ENCODE peak calls at places on chromosomes 4 and X, in eight cellular contexts. N, O, F, X, H, Q, L and W are unnamed samples.

GRCh38 chr4:118557298-118557851 is 127.8 kb upstream of the METTL14 start:
- DNase-seq in N (no peak), O (no peak), F (peak), X (peak), H (peak), Q (no peak), L (no peak), W (peak)

GRCh38 chrX:10259716-10260115 is 102.9 kb downstream of the CLCN4 start:
- DNase-seq in N (no peak), O (no peak), F (peak), X (no peak), H (no peak), Q (no peak), L (no peak), W (no peak)

GRCh38 chr4:150106886-150107285 is 28.6 kb downstream of the DCLK2 start:
- DNase-seq in N (no peak), O (no peak), F (no peak), X (no peak), H (no peak), Q (no peak), L (no peak), W (no peak)

GRCh38 chrX:150293311-150294013 is 69.7 kb upstream of the MAMLD1 start:
- DNase-seq in N (no peak), O (no peak), F (no peak), X (no peak), H (no peak), Q (no peak), L (peak), W (no peak)

GRCh38 chr4:48290146-48290772 is 20.6 kb upstream of the TEC start:
- DNase-seq in N (no peak), O (no peak), F (peak), X (peak), H (peak), Q (no peak), L (no peak), W (no peak)

GRCh38 chrX:21932277-21932996 is 8.1 kb upstream of the SMS start:
- DNase-seq in N (peak), O (no peak), F (peak), X (peak), H (no peak), Q (peak), L (no peak), W (no peak)

GRCh38 chr4:181896609-181897008 is 346.6 kb upstream of the TENM3 start:
- DNase-seq in N (no peak), O (no peak), F (peak), X (no peak), H (no peak), Q (peak), L (no peak), W (no peak)

GRCh38 chrX:39133971-39134370 is 332.7 kb downstream of the MID1IP1 start:
- DNase-seq in N (no peak), O (no peak), F (no peak), X (peak), H (no peak), Q (no peak), L (no peak), W (no peak)

GRCh38 chrX:115068896-115069295 is 51.5 kb upstream of the IL13RA2 start:
- DNase-seq in N (no peak), O (no peak), F (no peak), X (no peak), H (no peak), Q (no peak), L (no peak), W (no peak)

GRCh38 chr4:135382280-135382679 is 1180.7 kb upstream of the PABPC4L start:
- DNase-seq in N (no peak), O (no peak), F (no peak), X (no peak), H (no peak), Q (no peak), L (no peak), W (no peak)

GRCh38 chr4:75249739-75250138 is 264.5 kb downstream of the RCHY1 start:
- DNase-seq in N (no peak), O (no peak), F (no peak), X (no peak), H (no peak), Q (no peak), L (no peak), W (no peak)

GRCh38 chr4:189600598-189601435 is 339.9 kb upstream of the FRG1 start:
- DNase-seq in N (no peak), O (no peak), F (no peak), X (no peak), H (no peak), Q (no peak), L (no peak), W (no peak)

GRCh38 chr4:184142121-184143000 is 75.3 kb downstream of the ENPP6 start:
- DNase-seq in N (no peak), O (peak), F (no peak), X (no peak), H (no peak), Q (no peak), L (no peak), W (no peak)

GRCh38 chr4:89992744-89993143 is 98.1 kb downstream of the MMRN1 start:
- DNase-seq in N (no peak), O (no peak), F (no peak), X (no peak), H (no peak), Q (no peak), L (no peak), W (no peak)

GRCh38 chr4:30429813-30430466 is 290.2 kb upstream of the PCDH7 start:
- DNase-seq in N (no peak), O (no peak), F (peak), X (no peak), H (peak), Q (peak), L (no peak), W (no peak)

GRCh38 chr4:3674479-3674851 is 91.7 kb upstream of the ADRA2C start:
- DNase-seq in N (peak), O (no peak), F (no peak), X (no peak), H (no peak), Q (no peak), L (no peak), W (no peak)

GRCh38 chr4:185838514-185839203 is 26.7 kb upstream of the SORBS2 start:
- DNase-seq in N (no peak), O (no peak), F (no peak), X (no peak), H (no peak), Q (no peak), L (no peak), W (no peak)

GRCh38 chr4:114399085-114399484 is 199.5 kb upstream of the UGT8 start:
- DNase-seq in N (no peak), O (no peak), F (no peak), X (no peak), H (no peak), Q (no peak), L (no peak), W (no peak)

GRCh38 chr4:133320576-133321170 is 171.6 kb downstream of the PCDH10 start:
- DNase-seq in N (no peak), O (no peak), F (peak), X (peak), H (peak), Q (no peak), L (no peak), W (no peak)

GRCh38 chrX:13285693-13286092 is 34.2 kb downstream of the ATXN3L start:
- DNase-seq in N (no peak), O (no peak), F (no peak), X (no peak), H (no peak), Q (no peak), L (no peak), W (no peak)

GRCh38 chrX:14865201-14865600 is 7.7 kb downstream of the FANCB start:
- DNase-seq in N (no peak), O (no peak), F (peak), X (no peak), H (no peak), Q (no peak), L (no peak), W (peak)

GRCh38 chr4:65592089-65592488 is 78.2 kb downstream of the EPHA5 start:
- DNase-seq in N (no peak), O (no peak), F (no peak), X (no peak), H (no peak), Q (no peak), L (no peak), W (no peak)

GRCh38 chr4:13530823-13531608 is 13.3 kb downstream of the NKX3-2 start:
- DNase-seq in N (no peak), O (peak), F (no peak), X (no peak), H (no peak), Q (no peak), L (no peak), W (no peak)

GRCh38 chrX:121869876-121870477 is 822.6 kb downstream of the GLUD2 start:
- DNase-seq in N (no peak), O (no peak), F (no peak), X (no peak), H (no peak), Q (no peak), L (no peak), W (no peak)

DNA sequence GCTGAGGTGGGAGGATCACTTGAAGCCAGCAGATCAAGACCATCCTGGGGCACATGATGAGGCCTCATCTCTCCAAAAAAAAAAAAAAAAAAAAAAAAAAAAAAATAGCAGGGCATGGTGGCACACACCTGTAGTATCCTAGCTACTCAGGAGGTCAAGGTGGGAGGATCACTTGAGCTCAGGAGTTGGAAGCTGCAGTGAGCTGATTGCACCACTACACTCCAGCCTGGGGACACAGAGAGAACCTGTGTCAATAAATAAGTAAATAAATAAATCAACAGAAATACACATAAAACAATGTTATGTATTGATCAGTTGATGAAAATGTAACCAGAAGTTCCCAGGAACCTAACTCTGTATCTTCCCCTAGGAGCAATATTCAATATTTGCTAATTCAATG is 256.6 kb upstream of the STS start:
- DNase-seq in N (no peak), O (no peak), F (no peak), X (no peak), H (no peak), Q (no peak), L (no peak), W (no peak)
- TF ChIP-seq CTCF in N (no peak), O (no peak), F (no peak), X (no peak), H (no peak), Q (no peak), L (no peak), W (no peak)

DNA sequence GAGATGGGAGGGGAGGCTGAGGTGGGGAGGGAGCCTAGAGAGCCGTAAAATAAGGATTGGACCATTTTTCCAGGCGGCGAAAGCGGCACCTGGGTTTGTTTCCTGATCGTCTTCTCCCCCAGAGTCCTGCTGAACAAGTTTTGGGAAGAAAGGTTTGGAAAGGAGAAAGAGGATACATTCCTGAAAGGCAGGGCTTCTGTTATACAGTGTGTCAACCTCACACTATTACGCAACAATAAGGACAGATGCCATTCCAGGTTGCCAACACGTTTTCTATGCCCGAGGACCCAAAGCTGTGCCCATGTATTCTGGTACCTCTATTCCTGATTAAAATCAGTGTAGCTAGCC is 658 bp downstream of the SCOC start:
- DNase-seq in N (no peak), O (no peak), F (no peak), X (peak), H (no peak), Q (no peak), L (no peak), W (no peak)
- H3K4me3 ChIP-seq in N (peak), O (peak), F (peak), X (peak), H (peak), Q (peak), L (peak), W (peak)

DNA sequence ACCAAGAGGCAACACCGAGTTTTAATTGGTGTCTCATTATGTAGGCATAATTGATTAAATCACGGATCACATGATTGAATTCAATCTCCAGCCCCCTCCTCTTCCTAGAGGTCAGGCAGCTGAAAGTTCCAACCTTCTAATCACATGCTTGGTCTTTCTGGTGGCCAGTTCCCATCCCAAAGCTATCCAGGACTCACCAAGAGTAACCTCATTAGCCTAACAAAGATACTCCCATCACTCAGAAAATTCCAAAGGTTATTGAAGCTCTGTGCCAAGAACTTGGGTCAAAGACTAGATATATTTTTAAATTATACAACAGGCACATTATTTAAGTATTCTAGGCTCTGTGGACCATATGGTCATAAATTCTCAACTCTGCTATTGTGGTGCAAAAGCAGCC is 65.1 kb downstream of the SLC10A7 start:
- DNase-seq in N (no peak), O (no peak), F (no peak), X (no peak), H (no peak), Q (no peak), L (no peak), W (no peak)
- TF ChIP-seq CTCF in N (no peak), O (no peak), F (no peak), X (no peak), H (no peak), Q (no peak), L (no peak), W (no peak)

DNA sequence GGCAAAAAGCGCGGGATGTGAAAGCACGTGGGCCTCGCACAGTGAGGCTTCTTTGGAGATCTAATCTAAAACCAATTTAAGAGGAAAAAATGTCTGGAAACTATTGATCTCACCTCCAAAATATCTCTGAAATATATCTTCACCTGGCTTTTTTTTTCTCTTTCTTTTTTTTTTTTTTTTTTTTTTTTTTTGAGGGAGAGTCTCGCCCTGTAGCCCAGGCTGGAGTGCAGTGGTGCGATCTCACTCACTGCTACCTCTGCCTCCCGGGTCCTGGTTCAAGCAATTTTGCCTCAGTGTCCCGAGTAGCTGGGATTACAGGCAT is 383 bp upstream of the ZMAT1 start:
- DNase-seq in N (no peak), O (no peak), F (no peak), X (no peak), H (no peak), Q (no peak), L (no peak), W (no peak)
- H3K4me3 ChIP-seq in N (peak), O (peak), F (peak), X (peak), H (no peak), Q (peak), L (peak), W (peak)

GRCh38 chrX:49106930-49107329 is 16.6 kb downstream of the GPKOW start:
- DNase-seq in N (no peak), O (no peak), F (peak), X (peak), H (no peak), Q (peak), L (no peak), W (peak)
- TF ChIP-seq CTCF in N (no peak), O (no peak), F (peak), X (peak), H (peak), Q (peak), L (no peak), W (peak)

GRCh38 chrX:19121466-19121865 is 802 bp downstream of the ADGRG2 start:
- DNase-seq in N (no peak), O (no peak), F (no peak), X (no peak), H (no peak), Q (no peak), L (no peak), W (no peak)
- H3K4me3 ChIP-seq in N (peak), O (no peak), F (no peak), X (no peak), H (no peak), Q (no peak), L (peak), W (no peak)